ENCODE peak calls at places on chromosomes 3 and 15, in four cellular contexts. T is WTC11, M is HepG2, R is K562. X is an unnamed sample.

GRCh38 chr3:111070772-111071256 is 802 bp upstream of the NECTIN3 start:
- DNase-seq in R (peak; percentile 4), T (no peak), M (peak; percentile 5), X (no peak)

GRCh38 chr3:126939347-126939735 is 43.6 kb upstream of the PLXNA1 start:
- DNase-seq in R (no peak), M (no peak), T (no peak), X (peak; percentile 48)

GRCh38 chr15:63501256-63502089 is 2.9 kb upstream of the USP3 start:
- DNase-seq in R (no peak), M (peak; percentile 38), T (peak; percentile 36), X (no peak)

GRCh38 chr15:63833246-63833696 is 477 bp downstream of the HERC1 start:
- DNase-seq in T (peak; percentile 50), R (peak; percentile 64), M (no peak), X (peak; percentile 80)

GRCh38 chr15:71055461-71055860 is 59.8 kb upstream of the THSD4 start:
- DNase-seq in M (no peak), T (no peak), R (no peak), X (no peak)

GRCh38 chr15:86743283-86743903 is 663.7 kb downstream of the AGBL1 start:
- DNase-seq in T (peak; percentile 83), R (no peak), M (peak; percentile 1), X (peak; percentile 3)

GRCh38 chr3:139916271-139916670 is 18.7 kb upstream of the CLSTN2 start:
- DNase-seq in T (no peak), M (no peak), R (no peak), X (no peak)

GRCh38 chr3:159765860-159766294 is 222.8 kb upstream of the IL12A start:
- DNase-seq in M (no peak), R (no peak), T (no peak), X (peak; percentile 66)

GRCh38 chr3:149608987-149609386 is 48.8 kb downstream of the WWTR1 start:
- DNase-seq in R (no peak), T (no peak), M (no peak), X (no peak)

GRCh38 chr15:94234300-94234699 is 2.9 kb downstream of the MCTP2 start:
- DNase-seq in R (no peak), M (no peak), T (no peak), X (no peak)

GRCh38 chr15:88166330-88166993 is 90.1 kb downstream of the NTRK3 start:
- DNase-seq in M (peak; percentile 10), R (peak; percentile 21), T (peak; percentile 71), X (no peak)

GRCh38 chr3:41740374-41740773 is 221.5 kb downstream of the ULK4 start:
- DNase-seq in T (no peak), M (no peak), R (no peak), X (no peak)

GRCh38 chr3:158683216-158683975 is 10.9 kb upstream of the LXN start:
- DNase-seq in M (no peak), T (no peak), R (no peak), X (no peak)

GRCh38 chr15:66071160-66071559 is 182.4 kb downstream of the MEGF11 start:
- DNase-seq in R (no peak), T (no peak), M (no peak), X (no peak)

GRCh38 chr3:128549283-128550112 is 56.5 kb upstream of the GATA2 start:
- DNase-seq in R (peak; percentile 75), T (no peak), M (peak; percentile 12), X (peak; percentile 80)

GRCh38 chr15:71701808-71702207 is 108.5 kb upstream of the NR2E3 start:
- DNase-seq in M (no peak), T (no peak), R (no peak), X (peak; percentile 63)

GRCh38 chr3:151203053-151203420 is at the start of gene GPR171:
- DNase-seq in T (no peak), R (no peak), M (no peak), X (no peak)

GRCh38 chr15:80694624-80695098 is 449 bp upstream of the ABHD17C start:
- DNase-seq in M (no peak), R (peak; percentile 11), T (peak; percentile 44), X (no peak)

GRCh38 chr3:141080407-141080806 is 29.3 kb downstream of the SPSB4 start:
- DNase-seq in R (no peak), M (no peak), T (no peak), X (no peak)

GRCh38 chr3:137020315-137020714 is 62.5 kb downstream of the IL20RB start:
- DNase-seq in M (peak; percentile 20), R (no peak), T (no peak), X (no peak)

GRCh38 chr15:76431936-76432335 is 95.4 kb downstream of the ISL2 start:
- DNase-seq in T (no peak), R (no peak), M (no peak), X (no peak)

GRCh38 chr15:75532413-75533250 is 46.5 kb downstream of the PTPN9 start:
- DNase-seq in M (peak; percentile 57), R (peak; percentile 47), T (peak; percentile 33), X (peak; percentile 50)

GRCh38 chr3:149473991-149474819 is at the start of gene TM4SF4:
- DNase-seq in R (no peak), M (peak; percentile 46), T (no peak), X (no peak)

GRCh38 chr3:113963879-113964278 is 16.1 kb downstream of the ZDHHC23 start:
- DNase-seq in M (no peak), T (no peak), R (no peak), X (no peak)

GRCh38 chr3:100210777-100211145 is 50.0 kb upstream of the TBC1D23 start:
- DNase-seq in T (no peak), M (no peak), R (no peak), X (no peak)

GRCh38 chr3:179321585-179322322 is 1.1 kb upstream of the ZNF639 start:
- DNase-seq in R (peak; percentile 53), M (peak; percentile 29), T (peak; percentile 25), X (peak; percentile 56)

GRCh38 chr3:61936344-61936937 is 375.1 kb downstream of the PTPRG start:
- DNase-seq in M (peak; percentile 6), T (peak; percentile 70), R (peak; percentile 18), X (peak; percentile 35)

GRCh38 chr15:31280037-31280830 is 46.4 kb upstream of the KLF13 start:
- DNase-seq in M (peak; percentile 68), R (no peak), T (peak; percentile 6), X (peak; percentile 50)

GRCh38 chr15:74541494-74542191 is 623 bp downstream of the ARID3B start:
- DNase-seq in R (peak; percentile 73), M (peak; percentile 29), T (no peak), X (peak; percentile 68)

GRCh38 chr3:180990494-180990893 is 958 bp upstream of the DNAJC19 start:
- DNase-seq in T (no peak), R (no peak), M (no peak), X (no peak)

GRCh38 chr15:78914027-78914764 is 30.6 kb downstream of the CTSH start:
- DNase-seq in T (peak; percentile 52), M (peak; percentile 14), R (no peak), X (no peak)

GRCh38 chr15:78921940-78922339 is 22.9 kb downstream of the CTSH start:
- DNase-seq in T (no peak), M (no peak), R (no peak), X (no peak)

GRCh38 chr15:78921517-78921916 is 23.3 kb downstream of the CTSH start:
- DNase-seq in T (no peak), R (no peak), M (no peak), X (no peak)

GRCh38 chr15:78915341-78916087 is 29.3 kb downstream of the CTSH start:
- DNase-seq in M (no peak), T (no peak), R (no peak), X (no peak)

DNA sequence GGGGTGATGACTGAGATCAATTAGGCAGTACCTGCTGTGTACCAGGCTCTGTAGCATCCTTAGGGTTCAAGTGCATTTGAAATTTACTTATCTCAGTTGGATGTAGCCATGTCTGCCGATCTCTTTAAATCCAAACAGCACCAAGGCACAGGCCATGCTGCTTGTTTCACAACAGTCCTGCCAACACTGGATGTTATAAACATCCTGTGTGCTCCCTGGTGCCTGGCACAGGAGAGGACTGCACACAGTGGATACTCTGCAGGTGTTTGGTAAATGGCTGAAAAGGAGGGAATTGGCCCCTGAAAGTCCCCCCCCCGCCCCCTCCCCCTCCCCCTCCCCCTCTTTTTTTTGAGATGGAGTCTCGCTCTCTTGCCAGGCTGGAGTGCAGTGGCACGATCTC is 27.0 kb downstream of the CTSH start:
- DNase-seq in R (no peak), M (no peak), T (no peak), X (no peak)
- TF ChIP-seq FOXJ3 in R (no peak), M (no peak), T (no peak), X (no peak)

DNA sequence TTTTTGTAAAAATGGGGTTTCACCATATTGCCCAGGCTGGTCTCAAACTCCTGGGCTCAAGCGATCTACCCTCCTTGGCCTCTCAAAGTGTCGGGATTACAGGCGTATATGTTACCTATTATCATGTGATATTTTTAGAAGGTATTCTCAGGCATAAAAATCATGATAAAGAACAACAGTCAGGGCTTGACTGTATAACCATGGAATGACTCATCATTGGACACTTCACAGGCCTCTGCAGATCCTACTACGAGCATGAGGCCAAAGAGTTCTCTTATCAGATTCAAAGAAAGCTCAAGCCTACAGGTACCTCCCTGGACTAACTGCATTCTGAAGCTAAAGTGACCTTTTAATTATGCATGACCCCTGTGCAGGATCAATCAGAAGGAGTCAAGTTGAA is 91.7 kb upstream of the PRICKLE2 start:
- DNase-seq in R (no peak), T (no peak), M (no peak), X (no peak)
- TF ChIP-seq FOXJ3 in R (no peak), T (no peak), M (no peak), X (no peak)

GRCh38 chr3:55609230-55610100 is 122.4 kb upstream of the WNT5A start:
- DNase-seq in T (peak; percentile 60), M (no peak), R (peak; percentile 15), X (no peak)
- TF ChIP-seq FOXJ3 in T (no peak), M (no peak), R (no peak), X (no peak)

DNA sequence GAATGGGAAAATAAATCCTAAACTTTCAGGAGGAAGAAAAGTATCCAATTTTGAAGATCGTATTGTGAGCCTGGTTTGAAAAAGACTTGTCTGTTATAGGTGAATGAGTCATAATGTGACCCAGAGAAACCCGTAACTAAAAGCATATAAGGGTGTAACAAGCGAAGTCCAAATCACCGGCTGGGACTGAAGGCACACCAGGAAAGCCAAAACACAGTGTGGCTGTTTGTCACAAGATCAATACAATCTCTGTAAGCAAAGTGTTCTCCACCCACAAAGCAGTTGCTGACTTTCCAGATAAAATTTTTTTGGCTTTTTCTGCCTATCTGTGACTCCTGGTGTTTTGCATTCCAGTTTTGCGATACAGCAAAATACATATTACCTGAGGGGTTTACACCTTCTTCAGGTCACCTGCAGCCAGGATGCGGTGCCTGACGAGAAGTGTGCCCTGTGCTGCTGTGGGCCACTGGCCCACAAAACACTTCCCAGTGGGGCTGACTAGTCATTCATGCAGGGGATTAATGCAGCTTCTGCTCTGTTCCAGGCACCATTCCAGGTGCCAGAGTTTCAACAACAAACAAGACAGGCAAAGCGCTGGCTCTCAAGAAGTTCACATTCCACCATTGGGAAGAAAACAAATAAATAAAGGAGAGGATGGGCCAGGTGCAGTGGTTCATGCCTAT is 14.4 kb downstream of the HES1 start:
- DNase-seq in T (no peak), R (peak; percentile 40), M (no peak), X (no peak)
- TF ChIP-seq FOXJ3 in T (no peak), R (no peak), M (no peak), X (no peak)

GRCh38 chr3:101261506-101261905 is 58.9 kb downstream of the IMPG2 start:
- DNase-seq in R (no peak), T (no peak), M (no peak), X (no peak)

GRCh38 chr3:101266566-101266965 is 53.8 kb downstream of the IMPG2 start:
- DNase-seq in R (no peak), M (no peak), T (no peak), X (no peak)

GRCh38 chr3:101259485-101260341 is 60.7 kb downstream of the IMPG2 start:
- DNase-seq in T (no peak), R (no peak), M (no peak), X (no peak)

GRCh38 chr3:101262393-101263240 is 57.8 kb downstream of the IMPG2 start:
- DNase-seq in T (no peak), R (no peak), M (no peak), X (no peak)
- TF ChIP-seq FOXJ3 in T (no peak), R (no peak), M (no peak), X (no peak)

X was measured in SK-N-SH.